ENCODE peak calls at places on chromosomes 11 and 22, in four cellular contexts. A is colonic mucosa, J is thoracic aorta, B is ovary. T is an unnamed sample. For H3K4me1 and H3K27me3, the result is how much of the 10 kb centered on the place peaks cover.

GRCh38 chr22:38815844-38816243 is 21.9 kb upstream of the DNAL4 start:
- DNase-seq in A (no peak), J (no peak), B (no peak), T (no peak)

GRCh38 chr22:33409134-33409533 is 351.0 kb upstream of the SYN3 start:
- DNase-seq in A (no peak), J (no peak), B (no peak), T (no peak)

GRCh38 chr11:124799384-124800225 is 601 bp downstream of the MSANTD2 start:
- DNase-seq in A (peak), J (no peak), B (peak), T (peak)

GRCh38 chr11:43150697-43151096 is 161.1 kb upstream of the API5 start:
- DNase-seq in A (no peak), J (no peak), B (no peak), T (no peak)

GRCh38 chr22:24141586-24141985 is 39.7 kb upstream of the SUSD2 start:
- DNase-seq in A (no peak), J (no peak), B (no peak), T (no peak)

GRCh38 chr22:44601725-44602124 is 100.3 kb upstream of the PRR5 start:
- DNase-seq in A (no peak), J (no peak), B (no peak), T (no peak)

GRCh38 chr11:1761110-1761856 is 2.4 kb downstream of the CTSD start:
- DNase-seq in A (no peak), J (no peak), B (no peak), T (no peak)

GRCh38 chr11:101456812-101457211 is 127.0 kb downstream of the TRPC6 start:
- DNase-seq in A (no peak), J (no peak), B (no peak), T (no peak)

GRCh38 chr11:70643642-70644041 is 245.3 kb downstream of the CTTN start:
- DNase-seq in A (no peak), J (no peak), B (no peak), T (no peak)

DNA sequence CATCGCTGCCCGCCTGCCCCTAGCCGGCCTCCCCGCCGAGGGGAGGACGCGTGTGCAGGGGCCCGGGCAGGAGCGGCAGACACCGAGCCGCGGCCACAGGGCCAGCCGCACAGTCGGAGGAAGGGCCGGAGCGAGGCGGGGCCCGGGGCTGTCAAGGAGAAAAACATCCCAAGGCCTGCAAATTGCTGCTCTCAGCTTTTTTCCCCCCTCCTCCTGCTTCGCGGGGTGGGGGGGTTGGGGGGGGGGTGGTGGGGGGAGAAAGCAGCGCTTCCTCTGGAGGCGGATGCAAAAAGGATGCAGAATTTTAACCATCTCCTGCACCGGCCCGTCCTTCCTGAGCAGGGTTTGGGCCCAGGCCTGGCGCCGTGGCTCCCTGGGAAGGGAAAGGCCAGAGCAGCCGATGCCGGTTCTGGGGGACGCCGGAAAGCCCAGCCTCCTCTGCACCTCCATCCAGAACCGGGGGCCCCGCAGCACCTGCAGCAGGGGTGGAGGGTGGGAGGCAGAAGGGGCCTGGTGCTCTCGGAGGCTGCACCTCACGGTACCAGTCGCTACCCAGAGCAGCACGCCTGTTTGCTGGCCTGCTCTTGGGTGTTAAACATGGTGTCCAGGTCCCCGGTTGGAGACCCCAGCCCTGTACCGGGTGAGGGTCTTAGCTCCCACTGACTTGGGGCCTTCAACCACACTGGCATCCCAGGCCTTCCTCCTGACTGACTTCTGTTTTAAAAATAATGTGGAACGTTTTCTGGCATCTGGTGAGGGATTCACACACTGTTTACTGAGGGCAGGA is 77.3 kb upstream of the WNT7B start:
- DNase-seq in A (peak), J (no peak), B (peak), T (peak)
- H3K4me1 ChIP-seq in A (under half), J (half or more), B (under half), T (under half)

GRCh38 chr22:37509026-37509886 is 10.0 kb downstream of the CARD10 start:
- DNase-seq in A (no peak), J (no peak), B (no peak), T (no peak)

GRCh38 chr22:37508431-37508963 is 10.7 kb downstream of the CARD10 start:
- DNase-seq in A (no peak), J (no peak), B (no peak), T (no peak)

GRCh38 chr22:37510046-37510445 is 9.2 kb downstream of the CARD10 start:
- DNase-seq in A (no peak), J (no peak), B (no peak), T (no peak)

GRCh38 chr22:37514526-37515051 is 4.6 kb downstream of the CARD10 start:
- DNase-seq in A (no peak), J (no peak), B (no peak), T (no peak)

DNA sequence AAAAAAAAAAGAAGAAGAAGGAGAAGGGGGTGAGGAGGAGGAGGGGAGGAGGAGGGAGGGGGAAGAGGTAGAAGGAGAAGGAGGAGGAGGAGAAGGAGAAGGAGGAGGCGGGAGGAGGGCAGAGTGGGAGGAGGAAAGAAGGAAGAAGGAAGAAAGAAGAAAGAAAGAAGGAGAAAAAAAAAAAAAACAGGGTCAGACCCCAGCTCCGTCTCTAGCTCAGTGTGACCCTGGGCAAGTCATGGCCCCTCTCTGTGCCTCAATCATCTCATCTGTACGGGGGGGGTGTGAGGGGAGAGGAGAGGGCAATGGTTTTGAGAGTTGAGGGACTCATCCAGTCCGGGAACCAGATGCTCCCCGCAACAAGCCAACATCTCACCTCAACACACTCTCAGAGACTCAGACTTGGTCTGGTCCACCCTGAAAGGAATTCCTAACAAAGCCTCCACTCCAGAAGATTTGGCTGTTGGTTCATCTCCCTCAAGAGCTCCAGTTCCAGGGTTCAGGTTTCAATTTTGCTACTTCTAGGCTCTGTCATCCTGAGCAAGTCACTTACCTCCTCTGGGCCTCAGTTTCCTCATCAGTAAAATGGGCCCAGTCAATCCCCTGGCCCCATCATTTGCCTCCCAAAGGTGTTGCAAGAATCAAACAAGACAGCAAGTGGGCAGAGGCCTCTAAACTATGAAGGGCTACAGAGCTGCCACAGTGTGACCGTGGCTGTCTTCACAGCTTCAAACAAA is 7.7 kb downstream of the CARD10 start:
- DNase-seq in A (no peak), J (no peak), B (no peak), T (no peak)
- H3K27ac ChIP-seq in A (peak), J (no peak), B (no peak), T (no peak)

GRCh38 chr11:32440920-32441319 is 5.6 kb upstream of the WT1 start:
- DNase-seq in A (no peak), J (no peak), B (no peak), T (no peak)
- H3K27me3 ChIP-seq in A (half or more), J (under half), B (under half), T (under half)

GRCh38 chr22:40331706-40332105 is 14.6 kb upstream of the ADSL start:
- DNase-seq in A (no peak), J (no peak), B (no peak), T (no peak)

GRCh38 chr22:40335358-40335757 is 10.9 kb upstream of the ADSL start:
- DNase-seq in A (no peak), J (no peak), B (no peak), T (no peak)

GRCh38 chr22:40332319-40332781 is 13.9 kb upstream of the ADSL start:
- DNase-seq in A (no peak), J (no peak), B (no peak), T (no peak)

GRCh38 chr22:40334899-40335298 is 11.4 kb upstream of the ADSL start:
- DNase-seq in A (no peak), J (no peak), B (no peak), T (no peak)

GRCh38 chr22:40334060-40334459 is 12.2 kb upstream of the ADSL start:
- DNase-seq in A (no peak), J (no peak), B (no peak), T (no peak)
- H3K4me1 ChIP-seq in A (under half), J (under half), B (under half), T (under half)

T was measured in lung.